ENCODE peak calls at places on chromosomes 16 and 17, in nine cellular contexts. F, Y, I, V, B, G, X, W and Q are unnamed samples.

GRCh38 chr17:82802141-82802540 is 37.7 kb downstream of the ZNF750 start:
- DNase-seq in F (no peak), Y (no peak), I (no peak), V (no peak), B (no peak), G (no peak), X (no peak), W (no peak), Q (no peak)

GRCh38 chr17:16534236-16534635 is 34.8 kb downstream of the ZNF287 start:
- DNase-seq in F (no peak), Y (peak; percentile 11), I (no peak), V (no peak), B (no peak), G (no peak), X (no peak), W (no peak), Q (no peak)

GRCh38 chr17:8146381-8147140 is 5.6 kb downstream of the PER1 start:
- DNase-seq in F (no peak), Y (no peak), I (no peak), V (no peak), B (no peak), G (no peak), X (no peak), W (no peak), Q (no peak)

GRCh38 chr17:7852262-7852670 is 2.6 kb upstream of the TMEM88 start:
- DNase-seq in F (no peak), Y (no peak), I (no peak), V (no peak), B (no peak), G (no peak), X (no peak), W (no peak), Q (no peak)

GRCh38 chr16:79047337-79047736 is 553.2 kb downstream of the MAF start:
- DNase-seq in F (no peak), Y (no peak), I (peak; percentile 38), V (peak; percentile 25), B (peak; percentile 20), G (no peak), X (no peak), W (no peak), Q (no peak)

GRCh38 chr16:50464325-50465290 is 83.6 kb upstream of the NKD1 start:
- DNase-seq in F (no peak), Y (no peak), I (no peak), V (no peak), B (no peak), G (no peak), X (no peak), W (no peak), Q (no peak)

GRCh38 chr16:143456-143855 is 5.0 kb upstream of the NPRL3 start:
- DNase-seq in F (no peak), Y (peak; percentile 36), I (no peak), V (no peak), B (no peak), G (no peak), X (no peak), W (no peak), Q (no peak)

GRCh38 chr17:55567240-55568216 is 56.3 kb upstream of the SMIM36 start:
- DNase-seq in F (no peak), Y (no peak), I (no peak), V (no peak), B (no peak), G (peak; percentile 63), X (no peak), W (no peak), Q (no peak)

GRCh38 chr16:29662729-29663019 is 373 bp upstream of the SPN start:
- DNase-seq in F (no peak), Y (no peak), I (peak; percentile 24), V (no peak), B (no peak), G (no peak), X (no peak), W (peak; percentile 56), Q (no peak)

GRCh38 chr16:2341456-2342447 is 1.2 kb upstream of the ABCA3 start:
- DNase-seq in F (no peak), Y (no peak), I (no peak), V (no peak), B (no peak), G (peak; percentile 32), X (no peak), W (peak; percentile 38), Q (no peak)

GRCh38 chr17:18314059-18314730 is 599 bp downstream of the TOP3A start:
- DNase-seq in F (no peak), Y (no peak), I (peak; percentile 12), V (peak; percentile 11), B (peak; percentile 16), G (peak; percentile 23), X (peak; percentile 9), W (no peak), Q (no peak)

GRCh38 chr16:4350365-4350786 is 745 bp downstream of the PAM16 start:
- DNase-seq in F (no peak), Y (no peak), I (no peak), V (no peak), B (no peak), G (no peak), X (no peak), W (no peak), Q (no peak)

GRCh38 chr16:84720180-84720579 is 20.4 kb downstream of the USP10 start:
- DNase-seq in F (no peak), Y (peak; percentile 52), I (no peak), V (no peak), B (no peak), G (no peak), X (no peak), W (no peak), Q (no peak)

GRCh38 chr17:33124871-33125551 is 133.4 kb downstream of the SPACA3 start:
- DNase-seq in F (no peak), Y (no peak), I (no peak), V (peak; percentile 26), B (no peak), G (no peak), X (no peak), W (no peak), Q (no peak)

GRCh38 chr16:17377360-17378324 is 93.1 kb downstream of the XYLT1 start:
- DNase-seq in F (no peak), Y (peak; percentile 56), I (peak; percentile 60), V (no peak), B (no peak), G (no peak), X (no peak), W (no peak), Q (no peak)

GRCh38 chr17:51869387-51869786 is 289.1 kb downstream of the CA10 start:
- DNase-seq in F (no peak), Y (no peak), I (no peak), V (peak; percentile 64), B (peak; percentile 13), G (no peak), X (no peak), W (no peak), Q (no peak)

GRCh38 chr16:31009120-31009519 is 1.3 kb downstream of the STX1B start:
- DNase-seq in F (no peak), Y (no peak), I (no peak), V (no peak), B (no peak), G (no peak), X (no peak), W (no peak), Q (no peak)

GRCh38 chr17:62664336-62665120 is 37.1 kb downstream of the MRC2 start:
- DNase-seq in F (no peak), Y (peak; percentile 5), I (no peak), V (no peak), B (no peak), G (no peak), X (no peak), W (no peak), Q (no peak)

GRCh38 chr17:80877095-80877828 is 114.4 kb upstream of the CHMP6 start:
- DNase-seq in F (no peak), Y (no peak), I (peak; percentile 80), V (no peak), B (no peak), G (no peak), X (no peak), W (peak; percentile 82), Q (no peak)

GRCh38 chr16:76854234-76854633 is 336.8 kb upstream of the MON1B start:
- DNase-seq in F (no peak), Y (no peak), I (no peak), V (no peak), B (no peak), G (no peak), X (peak; percentile 12), W (no peak), Q (no peak)

GRCh38 chr16:81478876-81479496 is 34.4 kb downstream of the CMIP start:
- DNase-seq in F (no peak), Y (no peak), I (peak; percentile 79), V (no peak), B (no peak), G (no peak), X (no peak), W (no peak), Q (no peak)

GRCh38 chr17:3911271-3912053 is 4.8 kb downstream of the P2RX1 start:
- DNase-seq in F (no peak), Y (no peak), I (peak; percentile 86), V (no peak), B (no peak), G (no peak), X (no peak), W (peak; percentile 74), Q (no peak)

GRCh38 chr17:58083491-58084316 is 485 bp downstream of the DYNLL2 start:
- DNase-seq in F (no peak), Y (peak; percentile 88), I (peak; percentile 81), V (peak; percentile 41), B (peak; percentile 49), G (peak; percentile 77), X (no peak), W (peak; percentile 78), Q (peak; percentile 92)

GRCh38 chr16:85350146-85350728 is 238.0 kb upstream of the CIBAR2 start:
- DNase-seq in F (no peak), Y (no peak), I (no peak), V (peak; percentile 67), B (no peak), G (no peak), X (no peak), W (no peak), Q (no peak)

GRCh38 chr16:3171855-3172593 is 16.0 kb upstream of the OR1F1 start:
- DNase-seq in F (no peak), Y (no peak), I (no peak), V (peak; percentile 28), B (no peak), G (no peak), X (peak; percentile 42), W (peak; percentile 84), Q (no peak)